ENCODE peak calls at places on chromosomes 11 and 22, in nine cellular contexts. K is NCI-H2081; G is T-cell; I is naive thymus-derived CD8-positive, alpha-beta T cell; F is activated T-cell treated with anti-CD3 and anti-CD28 coated beads for 24 hours; T is GM23248; D is uterus; P is CD8-positive, alpha-beta memory T cell; J is retinal pigment epithelial cell. A is an unnamed sample.

GRCh38 chr11:1483445-1483961 is 3.1 kb downstream of the MOB2 start:
- DNase-seq in K (no peak), G (no peak), I (peak), F (no peak), T (no peak), D (peak), P (no peak), J (no peak), A (no peak)

GRCh38 chr11:2249191-2249916 is 21.0 kb downstream of the ASCL2 start:
- DNase-seq in K (no peak), G (no peak), I (no peak), F (no peak), T (no peak), D (no peak), P (no peak), J (no peak), A (no peak)

GRCh38 chr11:10450451-10451398 is 4.3 kb upstream of the AMPD3 start:
- DNase-seq in K (no peak), G (peak), I (peak), F (peak), T (peak), D (no peak), P (peak), J (no peak), A (peak)

GRCh38 chr22:49497266-49497665 is 330.4 kb downstream of the BRD1 start:
- DNase-seq in K (no peak), G (no peak), I (no peak), F (no peak), T (no peak), D (no peak), P (no peak), J (no peak), A (peak)

GRCh38 chr11:88359529-88359928 is 22.0 kb upstream of the CTSC start:
- DNase-seq in K (no peak), G (no peak), I (no peak), F (no peak), T (no peak), D (no peak), P (no peak), J (no peak), A (no peak)

GRCh38 chr22:39562839-39563489 is 7.6 kb upstream of the CACNA1I start:
- DNase-seq in K (no peak), G (no peak), I (no peak), F (no peak), T (no peak), D (no peak), P (no peak), J (no peak), A (no peak)

GRCh38 chr11:76134239-76134638 is 72.1 kb downstream of the WNT11 start:
- DNase-seq in K (no peak), G (no peak), I (no peak), F (no peak), T (no peak), D (no peak), P (no peak), J (no peak), A (no peak)

GRCh38 chr11:64801591-64802369 is 1.2 kb downstream of the MAP4K2 start:
- DNase-seq in K (no peak), G (no peak), I (peak), F (no peak), T (no peak), D (no peak), P (no peak), J (no peak), A (no peak)

GRCh38 chr11:12224537-12224893 is 114.1 kb downstream of the MICAL2 start:
- DNase-seq in K (no peak), G (peak), I (peak), F (peak), T (no peak), D (peak), P (peak), J (peak), A (peak)

GRCh38 chr11:62881579-62882427 is 1.1 kb downstream of the SLC3A2 start:
- DNase-seq in K (peak), G (peak), I (peak), F (peak), T (peak), D (peak), P (peak), J (peak), A (peak)